ENCODE peak calls at places on chromosomes 13 and 19, in ten cellular contexts. H is T-cell, Z is left ventricle myocardium inferior, K is BE2C, E is T-helper 22 cell, C is lower leg skin, M is AG04449, G is memory B cell, F is upper lobe of right lung, R is frontal cortex. L is an unnamed sample.

GRCh38 chr19:4327252-4327876 is 11.3 kb downstream of the STAP2 start:
- DNase-seq in C (no peak), F (peak; percentile 84), E (peak; percentile 51), G (peak; percentile 45), R (peak; percentile 55), K (peak; percentile 83), H (peak; percentile 52), M (no peak), Z (peak; percentile 75), L (no peak)

GRCh38 chr19:3479177-3479818 is 1.0 kb downstream of the SMIM24 start:
- DNase-seq in M (no peak), E (no peak), G (peak; percentile 51), C (no peak), H (peak; percentile 56), Z (no peak), F (no peak), R (no peak), K (peak; percentile 63), L (no peak)

GRCh38 chr19:42080764-42081375 is 4.9 kb downstream of the ZNF574 start:
- DNase-seq in Z (no peak), G (no peak), R (no peak), K (no peak), E (no peak), H (no peak), M (no peak), C (no peak), F (no peak), L (no peak)

GRCh38 chr13:99191900-99192399 is 8.7 kb upstream of the UBAC2 start:
- DNase-seq in R (no peak), K (no peak), C (peak; percentile 66), Z (no peak), M (no peak), F (no peak), G (no peak), H (no peak), E (no peak), L (peak; percentile 58)

GRCh38 chr19:48095637-48096175 is 14.9 kb downstream of the PLA2G4C start:
- DNase-seq in G (no peak), C (no peak), R (no peak), H (no peak), F (no peak), E (no peak), Z (no peak), K (no peak), M (no peak), L (no peak)

GRCh38 chr13:20303636-20304035 is 71.5 kb upstream of the GJB6 start:
- DNase-seq in C (no peak), F (no peak), K (no peak), H (no peak), R (no peak), E (no peak), Z (no peak), G (no peak), M (peak; percentile 2), L (no peak)

GRCh38 chr19:609001-609340 is 19.3 kb downstream of the HCN2 start:
- DNase-seq in H (no peak), F (peak; percentile 85), M (no peak), K (no peak), G (no peak), E (no peak), R (peak; percentile 79), Z (peak; percentile 65), C (peak; percentile 33), L (peak; percentile 80)

GRCh38 chr13:114226088-114226487 is 8.6 kb upstream of the CDC16 start:
- DNase-seq in G (no peak), E (no peak), H (peak; percentile 16), C (no peak), K (no peak), M (no peak), Z (no peak), R (peak; percentile 34), F (no peak), L (no peak)

GRCh38 chr19:54373781-54374266 is 9.1 kb upstream of the LAIR1 start:
- DNase-seq in H (no peak), C (no peak), R (no peak), M (no peak), Z (no peak), F (no peak), G (no peak), K (no peak), E (no peak), L (no peak)

GRCh38 chr13:79457948-79458347 is 23.0 kb upstream of the NDFIP2 start:
- DNase-seq in Z (no peak), H (no peak), K (no peak), C (no peak), G (no peak), R (no peak), F (no peak), E (peak; percentile 25), M (no peak), L (peak; percentile 16)

GRCh38 chr19:2695288-2695866 is 7.1 kb downstream of the GNG7 start:
- DNase-seq in K (no peak), H (no peak), R (no peak), Z (peak; percentile 60), G (no peak), C (no peak), M (no peak), F (no peak), E (no peak), L (no peak)

GRCh38 chr13:44311011-44311481 is 62.6 kb upstream of the SERP2 start:
- DNase-seq in G (no peak), F (peak; percentile 70), Z (no peak), K (no peak), C (peak; percentile 63), R (no peak), H (no peak), M (no peak), E (no peak), L (peak; percentile 28)

GRCh38 chr13:48994731-48995130 is 19.0 kb downstream of the FNDC3A start:
- DNase-seq in H (no peak), C (no peak), G (no peak), K (no peak), R (no peak), E (no peak), Z (no peak), M (no peak), F (no peak), L (peak; percentile 4)

GRCh38 chr19:39514840-39515550 is at the start of gene SELENOV:
- DNase-seq in C (no peak), Z (no peak), G (no peak), K (peak; percentile 23), H (no peak), R (no peak), E (no peak), F (no peak), M (no peak), L (no peak)

GRCh38 chr13:49935171-49936084 is 712 bp downstream of the SPRYD7 start:
- DNase-seq in H (peak; percentile 1), M (no peak), C (peak; percentile 34), F (no peak), E (peak; percentile 2), Z (peak; percentile 36), R (peak; percentile 24), G (peak; percentile 24), K (peak; percentile 50), L (peak; percentile 18)

GRCh38 chr13:89602655-89603054 is 1744.8 kb upstream of the MIR17HG start:
- DNase-seq in F (no peak), E (no peak), C (no peak), M (no peak), H (no peak), G (no peak), K (no peak), Z (no peak), R (no peak), L (no peak)

GRCh38 chr19:41548954-41549688 is 26.8 kb upstream of the CEACAM21 start:
- DNase-seq in G (no peak), H (peak; percentile 61), F (no peak), R (no peak), K (no peak), C (no peak), E (peak; percentile 64), Z (no peak), M (no peak), L (no peak)

GRCh38 chr13:75749407-75749806 is 113.3 kb downstream of the LMO7 start:
- DNase-seq in Z (no peak), R (no peak), H (no peak), G (no peak), M (no peak), C (no peak), K (peak; percentile 7), F (no peak), E (no peak), L (no peak)

GRCh38 chr13:99565478-99566124 is 64.3 kb downstream of the TM9SF2 start:
- DNase-seq in Z (no peak), C (no peak), H (no peak), R (no peak), M (no peak), E (no peak), G (no peak), F (no peak), K (no peak), L (no peak)

GRCh38 chr13:30234763-30235162 is 72.6 kb downstream of the KATNAL1 start:
- DNase-seq in C (no peak), R (no peak), K (no peak), H (no peak), E (no peak), Z (no peak), M (no peak), F (no peak), G (no peak), L (no peak)

GRCh38 chr19:17951151-17952040 is 15.5 kb upstream of the KCNN1 start:
- DNase-seq in F (no peak), M (no peak), H (no peak), G (peak; percentile 45), K (no peak), C (no peak), R (peak; percentile 49), E (no peak), Z (no peak), L (no peak)

GRCh38 chr19:3653865-3654513 is 27.4 kb upstream of the CACTIN start:
- DNase-seq in Z (no peak), C (no peak), K (peak; percentile 46), E (no peak), G (no peak), H (no peak), M (no peak), F (no peak), R (no peak), L (no peak)

GRCh38 chr19:55256562-55257460 is 2.0 kb downstream of the PPP6R1 start:
- DNase-seq in K (no peak), C (no peak), M (no peak), G (no peak), F (no peak), E (no peak), Z (no peak), R (no peak), H (no peak), L (no peak)

GRCh38 chr13:75220238-75220542 is 261.8 kb downstream of the TBC1D4 start:
- DNase-seq in M (no peak), Z (no peak), G (no peak), H (no peak), K (no peak), F (no peak), C (no peak), E (no peak), R (no peak), L (no peak)

GRCh38 chr19:29483641-29483920 is 42.2 kb upstream of the VSTM2B start:
- DNase-seq in Z (no peak), C (no peak), F (no peak), E (no peak), R (no peak), G (no peak), M (no peak), H (no peak), K (no peak), L (no peak)

GRCh38 chr13:113176292-113176691 is 17.8 kb downstream of the PROZ start:
- DNase-seq in F (no peak), R (no peak), G (no peak), K (no peak), E (peak; percentile 53), C (no peak), M (no peak), Z (no peak), H (peak; percentile 53), L (no peak)

GRCh38 chr19:14182481-14182880 is 23.5 kb downstream of the ADGRL1 start:
- DNase-seq in M (no peak), F (no peak), G (no peak), H (no peak), C (no peak), E (no peak), K (no peak), R (peak; percentile 48), Z (no peak), L (no peak)

GRCh38 chr19:14440049-14440448 is 6.9 kb downstream of the PKN1 start:
- DNase-seq in E (peak; percentile 59), R (peak; percentile 41), G (peak; percentile 76), C (peak; percentile 54), K (no peak), M (no peak), H (peak; percentile 71), F (peak; percentile 91), Z (peak; percentile 82), L (no peak)

L was measured in H4.